ENCODE peak calls at places on chromosome 10, in ten cellular contexts. G is psoas muscle, M is hepatocyte, H is brain microvascular endothelial cell, L is endothelial cell, Y is cardiac fibroblast, X is spleen, N is GM13976, U is HCT116, C is H9. V is an unnamed sample.

GRCh38 chr10:120542591-120542990 is 85.6 kb downstream of the PLPP4 start:
- DNase-seq in G (no peak), M (no peak), H (no peak), L (no peak), Y (no peak), X (no peak), N (no peak), U (no peak), C (no peak), V (no peak)

GRCh38 chr10:31936933-31937332 is 8.3 kb upstream of the ARHGAP12 start:
- DNase-seq in G (no peak), M (no peak), H (no peak), L (no peak), Y (peak), X (no peak), N (no peak), U (no peak), C (no peak), V (no peak)

GRCh38 chr10:110544958-110545537 is 22.4 kb upstream of the SMC3 start:
- DNase-seq in G (no peak), M (peak), H (no peak), L (no peak), Y (no peak), X (no peak), N (no peak), U (no peak), C (no peak), V (no peak)

GRCh38 chr10:988667-989545 is 672 bp downstream of the GTPBP4 start:
- DNase-seq in G (no peak), M (no peak), H (no peak), L (no peak), Y (peak), X (no peak), N (no peak), U (no peak), C (peak), V (no peak)

GRCh38 chr10:80500572-80501380 is 36.9 kb upstream of the SH2D4B start:
- DNase-seq in G (peak), M (no peak), H (peak), L (no peak), Y (peak), X (peak), N (peak), U (no peak), C (peak), V (no peak)

GRCh38 chr10:57964371-57964770 is 303.3 kb downstream of the IPMK start:
- DNase-seq in G (no peak), M (no peak), H (peak), L (no peak), Y (peak), X (no peak), N (no peak), U (no peak), C (no peak), V (peak)

GRCh38 chr10:43808136-43808535 is 159.5 kb upstream of the ZNF32 start:
- DNase-seq in G (no peak), M (no peak), H (no peak), L (no peak), Y (peak), X (no peak), N (no peak), U (no peak), C (no peak), V (no peak)

GRCh38 chr10:52772623-52773022 is at the start of gene MBL2:
- DNase-seq in G (no peak), M (no peak), H (no peak), L (no peak), Y (no peak), X (no peak), N (no peak), U (no peak), C (no peak), V (no peak)

GRCh38 chr10:8053446-8054242 is 844 bp upstream of the GATA3 start:
- DNase-seq in G (peak), M (peak), H (peak), L (peak), Y (peak), X (peak), N (peak), U (peak), C (peak), V (peak)

GRCh38 chr10:95503012-95503411 is 58.2 kb downstream of the SORBS1 start:
- DNase-seq in G (no peak), M (peak), H (no peak), L (no peak), Y (no peak), X (no peak), N (no peak), U (no peak), C (no peak), V (no peak)

GRCh38 chr10:45653454-45653853 is 19.1 kb downstream of the ZFAND4 start:
- DNase-seq in G (no peak), M (no peak), H (no peak), L (no peak), Y (no peak), X (no peak), N (no peak), U (no peak), C (no peak), V (no peak)

GRCh38 chr10:794382-794956 is 105.0 kb upstream of the DIP2C start:
- DNase-seq in G (peak), M (no peak), H (no peak), L (no peak), Y (peak), X (no peak), N (no peak), U (no peak), C (peak), V (peak)

GRCh38 chr10:4028027-4028471 is 243.0 kb upstream of the KLF6 start:
- DNase-seq in G (no peak), M (no peak), H (no peak), L (no peak), Y (no peak), X (no peak), N (no peak), U (no peak), C (no peak), V (no peak)

GRCh38 chr10:68665841-68666240 is 55.2 kb upstream of the CCAR1 start:
- DNase-seq in G (no peak), M (no peak), H (peak), L (no peak), Y (peak), X (no peak), N (no peak), U (no peak), C (no peak), V (no peak)

GRCh38 chr10:3090914-3091313 is 23.6 kb downstream of the PFKP start:
- DNase-seq in G (no peak), M (peak), H (no peak), L (no peak), Y (peak), X (no peak), N (no peak), U (peak), C (no peak), V (peak)

GRCh38 chr10:44016589-44017482 is 368.1 kb downstream of the CXCL12 start:
- DNase-seq in G (no peak), M (no peak), H (no peak), L (no peak), Y (peak), X (no peak), N (no peak), U (no peak), C (no peak), V (peak)

GRCh38 chr10:48450233-48450810 is 143.8 kb downstream of the MAPK8 start:
- DNase-seq in G (peak), M (peak), H (no peak), L (no peak), Y (no peak), X (no peak), N (peak), U (no peak), C (peak), V (no peak)

GRCh38 chr10:101221479-101222246 is 7.6 kb downstream of the LBX1 start:
- DNase-seq in G (no peak), M (no peak), H (no peak), L (no peak), Y (no peak), X (no peak), N (no peak), U (no peak), C (no peak), V (no peak)

GRCh38 chr10:48885376-48885775 is 54.3 kb downstream of the LRRC18 start:
- DNase-seq in G (no peak), M (peak), H (peak), L (peak), Y (peak), X (no peak), N (no peak), U (peak), C (no peak), V (peak)

GRCh38 chr10:33129181-33129928 is 171.3 kb upstream of the ITGB1 start:
- DNase-seq in G (peak), M (no peak), H (peak), L (no peak), Y (peak), X (no peak), N (no peak), U (no peak), C (no peak), V (no peak)
- TF ChIP-seq CTCF in G (no peak), M (no peak), H (peak), L (no peak), Y (no peak), X (no peak), N (no peak), U (no peak), C (no peak), V (no peak)

GRCh38 chr10:34280599-34281374 is 534.3 kb downstream of the PARD3 start:
- DNase-seq in G (no peak), M (peak), H (peak), L (no peak), Y (peak), X (no peak), N (no peak), U (no peak), C (peak), V (peak)
- TF ChIP-seq CTCF in G (no peak), M (peak), H (peak), L (no peak), Y (peak), X (no peak), N (no peak), U (peak), C (peak), V (no peak)

DNA sequence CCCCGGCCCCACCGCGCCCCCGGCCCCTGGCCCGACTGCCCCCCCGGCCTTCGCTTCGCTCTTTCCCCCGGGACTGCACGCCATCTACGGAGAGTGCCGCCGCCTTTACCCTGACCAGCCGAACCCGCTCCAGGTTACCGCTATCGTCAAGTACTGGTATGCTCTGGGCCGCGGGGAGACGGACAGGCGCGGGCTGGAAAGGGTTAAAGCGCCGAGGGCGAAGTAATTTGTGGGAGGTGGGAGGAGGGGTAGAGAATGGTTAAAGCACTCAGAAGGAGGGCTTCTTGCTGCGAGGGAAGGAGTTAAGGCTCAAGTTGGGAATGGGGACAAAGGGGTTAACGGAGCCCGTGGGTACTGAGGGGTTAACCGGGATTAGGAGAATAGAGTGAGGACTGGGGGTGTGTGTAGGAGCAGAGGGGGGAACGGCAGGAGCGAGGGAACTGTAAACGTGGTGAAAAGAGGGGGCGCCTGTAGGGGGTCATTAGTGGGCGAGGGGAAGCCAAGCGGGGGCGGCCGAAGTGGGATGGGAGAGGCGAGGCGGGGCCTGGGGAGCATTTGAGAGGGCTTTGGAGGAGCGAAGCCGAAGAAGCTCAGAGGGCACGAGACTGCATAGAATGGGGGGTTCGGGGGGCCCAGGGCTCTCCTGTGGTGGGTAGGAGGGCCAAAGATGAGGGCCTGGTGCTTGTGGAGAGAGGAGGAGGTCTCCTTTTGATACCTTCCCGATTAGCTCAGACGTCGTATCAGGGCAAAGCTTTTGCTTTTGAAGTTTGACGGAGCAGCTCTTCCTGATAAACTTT is 605 bp downstream of the SUFU start:
- DNase-seq in G (peak), M (peak), H (no peak), L (peak), Y (no peak), X (peak), N (no peak), U (no peak), C (peak), V (peak)
- TF ChIP-seq CTCF in G (no peak), M (no peak), H (no peak), L (no peak), Y (no peak), X (no peak), N (no peak), U (no peak), C (no peak), V (no peak)

GRCh38 chr10:118626953-118627352 is 31.5 kb upstream of the PRLHR start:
- DNase-seq in G (no peak), M (no peak), H (no peak), L (no peak), Y (no peak), X (no peak), N (no peak), U (no peak), C (peak), V (no peak)
- TF ChIP-seq CTCF in G (no peak), M (peak), H (peak), L (peak), Y (peak), X (no peak), N (no peak), U (peak), C (peak), V (no peak)

GRCh38 chr10:117178190-117178589 is 19.1 kb upstream of the KCNK18 start:
- DNase-seq in G (no peak), M (no peak), H (no peak), L (no peak), Y (no peak), X (no peak), N (no peak), U (no peak), C (no peak), V (no peak)
- TF ChIP-seq CTCF in G (no peak), M (no peak), H (no peak), L (no peak), Y (no peak), X (no peak), N (no peak), U (no peak), C (no peak), V (no peak)

GRCh38 chr10:76185476-76186255 is 754.2 kb downstream of the LRMDA start:
- DNase-seq in G (no peak), M (no peak), H (no peak), L (no peak), Y (no peak), X (no peak), N (no peak), U (no peak), C (no peak), V (no peak)
- TF ChIP-seq CTCF in G (no peak), M (no peak), H (no peak), L (no peak), Y (no peak), X (no peak), N (no peak), U (no peak), C (no peak), V (no peak)

DNA sequence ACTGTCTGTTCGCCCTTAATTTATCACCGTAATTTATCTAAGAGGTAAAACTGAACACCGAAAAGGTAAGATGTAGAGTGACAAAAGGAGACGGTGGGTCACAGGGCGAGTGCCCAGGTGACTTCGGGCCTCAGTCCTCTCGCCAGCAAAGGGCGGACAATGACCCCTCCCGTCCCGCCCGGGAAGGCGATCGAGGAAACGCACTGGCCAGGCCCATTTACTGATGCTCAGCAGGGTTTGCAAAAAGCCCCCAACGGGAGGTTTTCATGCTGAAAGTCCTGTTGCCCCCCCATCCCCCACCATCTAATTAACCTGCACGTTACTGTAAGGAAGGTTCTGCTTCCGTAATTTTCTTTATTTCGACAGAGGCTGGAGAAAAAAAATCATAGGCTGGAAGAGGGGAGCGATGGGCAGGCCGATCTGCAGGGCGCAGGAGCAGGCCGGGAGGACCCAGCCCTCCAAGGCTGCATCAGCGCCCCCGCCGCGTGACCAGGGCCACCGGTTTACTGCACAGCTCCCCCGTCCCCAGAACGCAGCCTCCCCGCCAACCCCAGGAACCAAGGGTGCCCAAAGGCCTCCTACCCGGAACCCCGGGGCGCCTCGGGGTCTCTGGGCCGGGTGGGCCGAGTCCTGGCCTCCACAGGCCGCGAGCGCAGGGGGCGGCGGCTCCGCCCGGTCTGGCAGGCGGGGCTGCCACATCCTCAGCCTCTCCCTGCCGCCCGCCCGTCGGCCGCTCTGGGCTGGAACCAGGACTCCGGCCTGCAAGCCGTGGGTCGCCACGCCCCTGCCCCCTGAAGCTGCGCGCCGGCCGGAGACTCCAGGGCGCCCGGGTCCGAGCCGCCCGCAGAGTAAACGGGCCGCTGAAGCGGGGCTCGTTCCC is 637 bp downstream of the OAT start:
- DNase-seq in G (peak), M (peak), H (peak), L (peak), Y (peak), X (peak), N (peak), U (no peak), C (peak), V (peak)
- TF ChIP-seq CTCF in G (no peak), M (peak), H (peak), L (no peak), Y (no peak), X (no peak), N (no peak), U (no peak), C (peak), V (no peak)

GRCh38 chr10:15091418-15091817 is 2.8 kb upstream of the ACBD7 start:
- DNase-seq in G (no peak), M (no peak), H (no peak), L (no peak), Y (no peak), X (no peak), N (no peak), U (no peak), C (no peak), V (no peak)

GRCh38 chr10:15099886-15100285 is 2.7 kb downstream of the RPP38 start:
- DNase-seq in G (no peak), M (no peak), H (no peak), L (no peak), Y (no peak), X (no peak), N (no peak), U (no peak), C (no peak), V (no peak)

GRCh38 chr10:15092855-15093408 is 4.2 kb upstream of the RPP38 start:
- DNase-seq in G (no peak), M (no peak), H (no peak), L (no peak), Y (no peak), X (no peak), N (no peak), U (no peak), C (no peak), V (no peak)

GRCh38 chr10:15096661-15097010 is 519 bp upstream of the RPP38 start:
- DNase-seq in G (no peak), M (no peak), H (no peak), L (no peak), Y (no peak), X (no peak), N (no peak), U (no peak), C (no peak), V (no peak)

DNA sequence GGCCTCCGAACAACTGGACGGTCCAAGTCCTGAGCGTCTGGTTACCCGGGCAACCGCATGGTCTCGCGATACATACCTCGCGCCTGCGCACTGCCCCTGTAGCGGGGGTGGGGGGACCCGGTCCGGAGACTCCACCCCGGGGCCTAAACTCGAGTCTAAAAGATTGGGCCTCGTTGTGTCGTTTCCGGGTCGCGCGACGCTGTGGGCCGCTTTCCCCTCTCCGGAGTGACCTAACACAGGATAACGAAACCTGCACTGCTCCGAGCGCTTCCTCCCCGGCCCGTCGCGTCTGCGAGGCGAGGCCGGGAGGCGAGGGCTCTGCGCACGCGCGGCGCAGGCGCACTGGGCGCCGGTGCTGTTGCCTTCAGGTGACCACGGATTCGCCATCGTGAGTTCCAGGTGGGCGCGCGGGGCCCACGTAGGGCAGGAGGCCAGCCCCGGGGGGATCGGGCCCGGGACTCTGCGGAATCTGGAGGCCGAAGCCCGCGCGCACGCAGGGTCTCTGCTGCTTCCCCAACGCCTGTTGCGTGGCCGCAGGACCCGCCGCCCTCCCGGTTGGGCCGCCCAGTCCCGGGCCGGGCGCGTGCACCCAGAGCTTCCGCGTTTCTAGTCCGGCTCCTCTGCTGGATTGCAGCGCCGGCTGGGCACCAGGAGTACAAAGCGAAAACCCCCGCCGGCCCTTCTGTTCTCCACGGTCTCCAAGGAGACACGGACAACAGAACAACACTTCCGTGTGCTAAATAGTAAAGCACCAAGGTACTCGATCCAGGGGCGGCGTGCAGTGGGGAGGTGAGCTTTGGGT is at the start of gene RPP38:
- DNase-seq in G (peak), M (peak), H (peak), L (peak), Y (peak), X (peak), N (peak), U (peak), C (peak), V (peak)
- TF ChIP-seq CTCF in G (no peak), M (no peak), H (no peak), L (no peak), Y (no peak), X (no peak), N (no peak), U (no peak), C (no peak), V (no peak)

V was measured in adrenal gland.